ENCODE peak calls at places on chromosomes 16 and 17, in six cellular contexts. One of them, this sample, is unnamed.
A peak's percentile ranks its signal among the peaks of the same experiment; 100 is the strongest.

GRCh38 chr17:74744349-74744713 is 4.1 kb upstream of the NHERF1 start:
- DNase-seq in SK-N-SH: no peak
- DNase-seq in A549: no peak
- DNase-seq in IMR-90: no peak
- DNase-seq in GM12878: no peak
- DNase-seq in HepG2: no peak
- DNase-seq in this sample: no peak

GRCh38 chr16:30948087-30948955 is 547 bp upstream of the ORAI3 start:
- DNase-seq in SK-N-SH: peak; percentile 95
- DNase-seq in A549: peak; percentile 87
- DNase-seq in IMR-90: peak; percentile 96
- DNase-seq in GM12878: no peak
- DNase-seq in HepG2: peak; percentile 82
- DNase-seq in this sample: peak; percentile 63

GRCh38 chr17:58020401-58020800 is 13.4 kb upstream of the SRSF1 start:
- DNase-seq in SK-N-SH: no peak
- DNase-seq in A549: no peak
- DNase-seq in IMR-90: no peak
- DNase-seq in GM12878: no peak
- DNase-seq in HepG2: no peak
- DNase-seq in this sample: no peak

GRCh38 chr17:48259710-48260291 is 152.2 kb downstream of the SNX11 start:
- DNase-seq in SK-N-SH: no peak
- DNase-seq in A549: peak; percentile 35
- DNase-seq in IMR-90: peak; percentile 45
- DNase-seq in GM12878: no peak
- DNase-seq in HepG2: no peak
- DNase-seq in this sample: peak; percentile 75

GRCh38 chr17:81365601-81366585 is 29.4 kb upstream of the BAHCC1 start:
- DNase-seq in SK-N-SH: peak; percentile 63
- DNase-seq in A549: no peak
- DNase-seq in IMR-90: peak; percentile 81
- DNase-seq in GM12878: peak; percentile 28
- DNase-seq in HepG2: peak; percentile 72
- DNase-seq in this sample: peak; percentile 60

GRCh38 chr16:59988591-59988990 is 1254.5 kb upstream of the GOT2 start:
- DNase-seq in SK-N-SH: no peak
- DNase-seq in A549: no peak
- DNase-seq in IMR-90: no peak
- DNase-seq in GM12878: no peak
- DNase-seq in HepG2: no peak
- DNase-seq in this sample: no peak

GRCh38 chr16:10314811-10315210 is 71.0 kb upstream of the ATF7IP2 start:
- DNase-seq in SK-N-SH: peak; percentile 8
- DNase-seq in A549: no peak
- DNase-seq in IMR-90: no peak
- DNase-seq in GM12878: no peak
- DNase-seq in HepG2: peak; percentile 65
- DNase-seq in this sample: no peak

GRCh38 chr17:65561394-65562205 is at the start of gene AXIN2:
- DNase-seq in SK-N-SH: peak; percentile 100
- DNase-seq in A549: peak; percentile 99
- DNase-seq in IMR-90: peak; percentile 85
- DNase-seq in GM12878: no peak
- DNase-seq in HepG2: peak; percentile 97
- DNase-seq in this sample: peak; percentile 98

GRCh38 chr17:79905832-79906231 is 66.6 kb upstream of the CBX4 start:
- DNase-seq in SK-N-SH: peak; percentile 41
- DNase-seq in A549: peak; percentile 77
- DNase-seq in IMR-90: no peak
- DNase-seq in GM12878: no peak
- DNase-seq in HepG2: peak; percentile 95
- DNase-seq in this sample: peak; percentile 53

GRCh38 chr16:49452568-49452967 is 79.0 kb downstream of the C16orf78 start:
- DNase-seq in SK-N-SH: no peak
- DNase-seq in A549: no peak
- DNase-seq in IMR-90: no peak
- DNase-seq in GM12878: no peak
- DNase-seq in HepG2: no peak
- DNase-seq in this sample: no peak

GRCh38 chr17:81967533-81968395 is 6.8 kb upstream of the NOTUM start:
- DNase-seq in SK-N-SH: peak; percentile 97
- DNase-seq in A549: peak; percentile 78
- DNase-seq in IMR-90: peak; percentile 32
- DNase-seq in GM12878: peak; percentile 40
- DNase-seq in HepG2: peak; percentile 98
- DNase-seq in this sample: peak; percentile 97

GRCh38 chr17:65959630-65960029 is 232.3 kb downstream of the CEP112 start:
- DNase-seq in SK-N-SH: no peak
- DNase-seq in A549: no peak
- DNase-seq in IMR-90: no peak
- DNase-seq in GM12878: no peak
- DNase-seq in HepG2: no peak
- DNase-seq in this sample: no peak

GRCh38 chr17:75602644-75603043 is 15.0 kb downstream of the MYO15B start:
- DNase-seq in SK-N-SH: no peak
- DNase-seq in A549: no peak
- DNase-seq in IMR-90: no peak
- DNase-seq in GM12878: no peak
- DNase-seq in HepG2: no peak
- DNase-seq in this sample: no peak

GRCh38 chr17:63939401-63939800 is 7.3 kb upstream of the CD79B start:
- DNase-seq in SK-N-SH: no peak
- DNase-seq in A549: no peak
- DNase-seq in IMR-90: no peak
- DNase-seq in GM12878: no peak
- DNase-seq in HepG2: no peak
- DNase-seq in this sample: no peak

GRCh38 chr17:7654832-7655540 is 4.3 kb downstream of the ATP1B2 start:
- DNase-seq in SK-N-SH: no peak
- DNase-seq in A549: no peak
- DNase-seq in IMR-90: peak; percentile 44
- DNase-seq in GM12878: no peak
- DNase-seq in HepG2: no peak
- DNase-seq in this sample: no peak

GRCh38 chr17:77392376-77393273 is 251.9 kb downstream of the SEC14L1 start:
- DNase-seq in SK-N-SH: peak; percentile 77
- DNase-seq in A549: peak; percentile 73
- DNase-seq in IMR-90: no peak
- DNase-seq in GM12878: no peak
- DNase-seq in HepG2: peak; percentile 97
- DNase-seq in this sample: peak; percentile 66

GRCh38 chr16:28898942-28899341 is 20.7 kb downstream of the ATP2A1 start:
- DNase-seq in SK-N-SH: no peak
- DNase-seq in A549: no peak
- DNase-seq in IMR-90: no peak
- DNase-seq in GM12878: no peak
- DNase-seq in HepG2: no peak
- DNase-seq in this sample: no peak

GRCh38 chr16:84501077-84501735 is 3.3 kb downstream of the MEAK7 start:
- DNase-seq in SK-N-SH: no peak
- DNase-seq in A549: peak; percentile 76
- DNase-seq in IMR-90: peak; percentile 78
- DNase-seq in GM12878: no peak
- DNase-seq in HepG2: no peak
- DNase-seq in this sample: no peak

GRCh38 chr16:53097190-53097589 is 42.4 kb downstream of the CHD9 start:
- DNase-seq in SK-N-SH: no peak
- DNase-seq in A549: no peak
- DNase-seq in IMR-90: no peak
- DNase-seq in GM12878: no peak
- DNase-seq in HepG2: no peak
- DNase-seq in this sample: no peak

GRCh38 chr17:35161281-35161761 is 13.7 kb downstream of the UNC45B start:
- DNase-seq in SK-N-SH: no peak
- DNase-seq in A549: no peak
- DNase-seq in IMR-90: no peak
- DNase-seq in GM12878: no peak
- DNase-seq in HepG2: no peak
- DNase-seq in this sample: no peak

DNA sequence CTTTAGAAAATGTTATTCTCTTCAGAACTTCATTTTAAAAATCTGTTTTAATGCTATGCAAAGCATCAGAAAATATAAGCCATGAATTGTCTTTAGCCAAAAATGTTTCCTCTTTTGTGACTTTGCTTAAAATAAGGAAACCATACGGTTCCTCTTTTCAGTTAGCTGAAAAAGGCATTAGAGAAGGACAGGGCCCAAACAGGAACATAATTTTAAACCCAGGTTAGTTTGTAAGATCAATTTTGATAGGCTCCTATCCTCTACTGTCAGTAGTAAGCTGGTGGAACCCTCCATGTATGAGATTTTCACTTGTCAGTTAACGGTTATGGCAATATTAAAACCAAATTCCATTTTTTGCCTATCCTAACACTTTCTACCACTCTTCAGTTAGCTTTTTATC is 4.3 kb downstream of the EVI2B start:
- DNase-seq in SK-N-SH: no peak
- DNase-seq in A549: no peak
- DNase-seq in IMR-90: no peak
- DNase-seq in GM12878: peak; percentile 65
- DNase-seq in HepG2: no peak
- DNase-seq in this sample: no peak
- TF ChIP-seq SMC3 in SK-N-SH: no peak
- TF ChIP-seq SMC3 in A549: no peak
- TF ChIP-seq SMC3 in IMR-90: no peak
- TF ChIP-seq SMC3 in GM12878: no peak
- TF ChIP-seq SMC3 in HepG2: no peak
- TF ChIP-seq SMC3 in this sample: no peak

DNA sequence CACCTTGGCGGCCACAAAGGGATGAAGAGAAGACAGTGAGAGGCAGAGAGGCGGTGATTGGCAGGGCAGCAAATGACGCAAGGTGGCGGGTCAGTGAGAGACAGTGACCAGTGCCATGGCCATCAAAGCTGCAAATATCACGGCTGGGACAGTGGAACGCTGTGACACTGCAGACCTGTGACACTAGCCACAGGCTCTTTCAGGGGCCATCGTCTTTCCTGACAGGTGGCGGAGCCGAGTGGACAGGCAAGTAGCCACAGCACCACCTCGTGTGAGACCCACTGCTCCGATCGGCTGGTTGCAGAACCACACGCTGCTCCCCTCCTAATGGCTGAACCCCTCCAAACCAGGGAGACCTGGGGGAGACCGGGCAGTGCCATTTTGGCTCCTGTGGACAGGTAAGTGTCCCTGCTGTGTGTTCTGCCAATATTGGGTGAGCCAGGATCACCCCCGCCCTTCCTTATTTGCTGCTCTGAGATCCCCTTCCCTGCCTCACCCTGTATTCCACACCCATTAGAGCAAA is 7.9 kb upstream of the ZNF778 start:
- DNase-seq in SK-N-SH: no peak
- DNase-seq in A549: no peak
- DNase-seq in IMR-90: no peak
- DNase-seq in GM12878: no peak
- DNase-seq in HepG2: no peak
- DNase-seq in this sample: no peak
- TF ChIP-seq SMC3 in SK-N-SH: no peak
- TF ChIP-seq SMC3 in A549: no peak
- TF ChIP-seq SMC3 in IMR-90: no peak
- TF ChIP-seq SMC3 in GM12878: no peak
- TF ChIP-seq SMC3 in HepG2: no peak
- TF ChIP-seq SMC3 in this sample: no peak

GRCh38 chr17:51428668-51429486 is 168.5 kb downstream of the UTP18 start:
- DNase-seq in SK-N-SH: no peak
- DNase-seq in A549: no peak
- DNase-seq in IMR-90: no peak
- DNase-seq in GM12878: no peak
- DNase-seq in HepG2: no peak
- DNase-seq in this sample: no peak
- TF ChIP-seq SMC3 in SK-N-SH: no peak
- TF ChIP-seq SMC3 in A549: no peak
- TF ChIP-seq SMC3 in IMR-90: no peak
- TF ChIP-seq SMC3 in GM12878: no peak
- TF ChIP-seq SMC3 in HepG2: no peak
- TF ChIP-seq SMC3 in this sample: no peak

GRCh38 chr17:17034028-17034427 is 8.2 kb upstream of the MPRIP start:
- DNase-seq in SK-N-SH: no peak
- DNase-seq in A549: no peak
- DNase-seq in IMR-90: no peak
- DNase-seq in GM12878: no peak
- DNase-seq in HepG2: no peak
- DNase-seq in this sample: no peak
- TF ChIP-seq SMC3 in SK-N-SH: no peak
- TF ChIP-seq SMC3 in A549: no peak
- TF ChIP-seq SMC3 in IMR-90: no peak
- TF ChIP-seq SMC3 in GM12878: no peak
- TF ChIP-seq SMC3 in HepG2: no peak
- TF ChIP-seq SMC3 in this sample: no peak

DNA sequence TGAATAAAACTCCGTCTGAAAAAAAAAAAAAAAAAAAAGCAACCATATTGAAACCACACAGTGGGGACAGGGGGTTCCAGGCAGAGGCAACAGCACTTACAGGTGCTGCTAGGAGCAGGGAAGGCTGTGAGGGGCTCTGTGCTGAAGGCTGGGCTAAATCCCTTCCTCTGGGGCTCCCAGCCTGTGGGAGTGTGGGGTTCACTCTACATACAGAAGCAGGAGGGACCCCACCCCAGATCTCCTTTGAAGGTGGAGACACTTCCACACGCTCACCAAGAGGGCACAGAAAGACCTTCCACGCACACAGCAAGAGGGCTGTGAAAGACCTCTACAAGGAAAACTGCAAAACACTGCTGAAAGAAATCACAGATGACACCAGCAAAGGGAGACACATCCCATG is 53.9 kb downstream of the USP22 start:
- DNase-seq in SK-N-SH: no peak
- DNase-seq in A549: no peak
- DNase-seq in IMR-90: no peak
- DNase-seq in GM12878: no peak
- DNase-seq in HepG2: no peak
- DNase-seq in this sample: no peak
- TF ChIP-seq SMC3 in SK-N-SH: no peak
- TF ChIP-seq SMC3 in A549: no peak
- TF ChIP-seq SMC3 in IMR-90: no peak
- TF ChIP-seq SMC3 in GM12878: no peak
- TF ChIP-seq SMC3 in HepG2: no peak
- TF ChIP-seq SMC3 in this sample: no peak

DNA sequence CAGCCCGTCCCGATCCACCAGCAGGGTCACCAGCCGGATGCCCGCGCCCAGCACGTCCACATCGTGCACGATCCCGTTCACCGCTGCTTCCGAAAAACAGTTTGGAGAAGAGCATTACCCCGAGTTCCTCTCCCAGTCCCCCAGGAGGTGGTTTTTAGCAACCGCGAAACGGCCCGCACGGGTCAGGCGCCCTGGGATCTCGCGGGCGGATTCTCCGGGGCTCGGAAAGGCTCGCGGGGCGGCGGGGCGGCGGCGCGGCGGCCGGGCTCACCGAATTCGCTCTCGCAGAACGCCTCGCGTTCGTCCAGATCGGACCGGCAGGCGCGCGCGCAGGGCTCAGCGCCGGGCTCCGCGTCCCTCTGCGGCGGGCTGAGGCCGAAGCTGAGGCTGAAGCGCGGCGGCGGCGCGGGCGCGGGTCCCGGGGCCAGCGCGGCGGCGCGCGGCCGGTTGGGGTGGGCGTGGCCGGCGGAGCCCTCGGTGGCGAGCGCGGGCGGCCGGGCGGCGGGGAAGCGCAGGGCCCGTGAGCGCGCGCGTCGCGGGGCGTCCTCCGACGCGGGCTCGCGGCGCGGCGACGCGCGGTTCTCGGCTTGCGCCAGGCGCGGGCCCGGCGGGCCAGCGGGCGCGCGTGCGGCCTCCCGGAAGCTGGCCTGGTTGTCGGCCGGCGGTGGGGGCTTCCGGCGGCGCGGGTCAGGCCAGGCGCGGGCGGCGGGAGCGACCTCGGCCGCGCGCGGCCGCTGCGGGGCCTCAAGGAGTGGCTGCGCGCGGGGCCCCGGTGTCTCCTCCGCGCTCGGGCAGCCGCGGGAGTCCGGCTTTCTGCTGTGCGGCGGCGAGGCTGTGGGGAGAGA is 2.9 kb downstream of the C17orf58 start:
- DNase-seq in SK-N-SH: peak; percentile 98
- DNase-seq in A549: peak; percentile 77
- DNase-seq in IMR-90: peak; percentile 84
- DNase-seq in GM12878: no peak
- DNase-seq in HepG2: peak; percentile 68
- DNase-seq in this sample: peak; percentile 87
- TF ChIP-seq SMC3 in SK-N-SH: no peak
- TF ChIP-seq SMC3 in A549: no peak
- TF ChIP-seq SMC3 in IMR-90: no peak
- TF ChIP-seq SMC3 in GM12878: no peak
- TF ChIP-seq SMC3 in HepG2: no peak
- TF ChIP-seq SMC3 in this sample: no peak

This sample was measured in K562.